ENCODE peak calls at places on chromosomes 13 and 19, in four cellular contexts. W, R, M and H are unnamed samples.

GRCh38 chr13:37295573-37295972 is 190.1 kb upstream of the CSNK1A1L start:
- DNase-seq in W (no peak), R (no peak), M (no peak), H (no peak)

GRCh38 chr19:7295912-7296486 is 1.8 kb upstream of the INSR start:
- DNase-seq in W (no peak), R (no peak), M (peak), H (no peak)

GRCh38 chr19:33747273-33747672 is 49.4 kb upstream of the KCTD15 start:
- DNase-seq in W (no peak), R (no peak), M (no peak), H (no peak)

GRCh38 chr19:54179921-54180452 is 7.0 kb upstream of the TMC4 start:
- DNase-seq in W (peak), R (peak), M (peak), H (no peak)

GRCh38 chr13:96338030-96338429 is 248.1 kb downstream of the HS6ST3 start:
- DNase-seq in W (no peak), R (no peak), M (no peak), H (no peak)

GRCh38 chr13:36601186-36601585 is 72.6 kb upstream of the SERTM1 start:
- DNase-seq in W (no peak), R (no peak), M (no peak), H (no peak)

GRCh38 chr19:7718668-7719067 is 13.2 kb downstream of the CLEC4G start:
- DNase-seq in W (no peak), R (no peak), M (no peak), H (no peak)

GRCh38 chr13:109148243-109148642 is 518.8 kb downstream of the MYO16 start:
- DNase-seq in W (no peak), R (no peak), M (no peak), H (no peak)

GRCh38 chr19:49908480-49909420 is 12.1 kb upstream of the IL4I1 start:
- DNase-seq in W (no peak), R (no peak), M (no peak), H (no peak)

GRCh38 chr13:77919351-77920294 is 992 bp upstream of the EDNRB start:
- DNase-seq in W (no peak), R (peak), M (no peak), H (no peak)

GRCh38 chr13:95452376-95452775 is 100.1 kb upstream of the CLDN10 start:
- DNase-seq in W (no peak), R (no peak), M (no peak), H (no peak)

GRCh38 chr19:38276942-38277517 is 12.7 kb downstream of the SPINT2 start:
- DNase-seq in W (no peak), R (no peak), M (no peak), H (no peak)

GRCh38 chr13:113886561-113887112 is 22.8 kb upstream of the GAS6 start:
- DNase-seq in W (no peak), R (no peak), M (no peak), H (no peak)

GRCh38 chr13:30796833-30797601 is 61.7 kb downstream of the ALOX5AP start:
- DNase-seq in W (no peak), R (no peak), M (no peak), H (no peak)

GRCh38 chr19:16571689-16572331 is 405 bp downstream of the SLC35E1 start:
- DNase-seq in W (no peak), R (peak), M (no peak), H (no peak)

GRCh38 chr13:26400545-26400944 is 146.6 kb downstream of the CDK8 start:
- DNase-seq in W (no peak), R (no peak), M (no peak), H (no peak)

GRCh38 chr19:13303381-13304129 is 153.3 kb downstream of the IER2 start:
- DNase-seq in W (no peak), R (no peak), M (no peak), H (no peak)

GRCh38 chr19:36060430-36060829 is 5.7 kb downstream of the WDR62 start:
- DNase-seq in W (peak), R (peak), M (no peak), H (no peak)

GRCh38 chr19:34217952-34218817 is 36.2 kb upstream of the GARRE1 start:
- DNase-seq in W (peak), R (no peak), M (no peak), H (no peak)

GRCh38 chr13:113226873-113227272 is 17.5 kb downstream of the CUL4A start:
- DNase-seq in W (no peak), R (no peak), M (no peak), H (no peak)

GRCh38 chr13:30479154-30479553 is 13.4 kb upstream of the HMGB1 start:
- DNase-seq in W (no peak), R (no peak), M (no peak), H (no peak)

GRCh38 chr19:48348039-48348438 is 15.7 kb downstream of the TMEM143 start:
- DNase-seq in W (no peak), R (no peak), M (peak), H (no peak)

DNA sequence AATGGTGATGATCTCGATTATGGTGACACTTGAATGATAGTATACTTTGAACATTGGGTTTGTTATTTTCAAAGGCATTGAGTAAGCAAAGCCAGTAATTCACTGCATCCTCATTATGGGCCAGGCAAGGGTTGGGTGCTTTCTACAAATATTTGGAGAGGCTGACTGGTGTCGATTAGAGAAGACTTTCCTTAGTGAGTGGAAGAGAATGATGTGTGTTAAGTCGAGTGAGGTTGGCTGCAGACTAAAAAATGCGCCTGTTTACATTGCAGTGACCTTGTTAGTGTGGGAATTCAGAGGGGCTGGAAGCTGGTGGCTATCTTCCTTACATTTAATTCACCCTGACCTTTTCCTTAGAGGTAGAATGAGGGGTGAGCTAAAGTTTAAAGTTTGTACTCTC is 22.4 kb upstream of the RNF113B start:
- DNase-seq in W (no peak), R (no peak), M (peak), H (no peak)
- TF ChIP-seq MAX in W (no peak), R (no peak), M (no peak), H (no peak)

DNA sequence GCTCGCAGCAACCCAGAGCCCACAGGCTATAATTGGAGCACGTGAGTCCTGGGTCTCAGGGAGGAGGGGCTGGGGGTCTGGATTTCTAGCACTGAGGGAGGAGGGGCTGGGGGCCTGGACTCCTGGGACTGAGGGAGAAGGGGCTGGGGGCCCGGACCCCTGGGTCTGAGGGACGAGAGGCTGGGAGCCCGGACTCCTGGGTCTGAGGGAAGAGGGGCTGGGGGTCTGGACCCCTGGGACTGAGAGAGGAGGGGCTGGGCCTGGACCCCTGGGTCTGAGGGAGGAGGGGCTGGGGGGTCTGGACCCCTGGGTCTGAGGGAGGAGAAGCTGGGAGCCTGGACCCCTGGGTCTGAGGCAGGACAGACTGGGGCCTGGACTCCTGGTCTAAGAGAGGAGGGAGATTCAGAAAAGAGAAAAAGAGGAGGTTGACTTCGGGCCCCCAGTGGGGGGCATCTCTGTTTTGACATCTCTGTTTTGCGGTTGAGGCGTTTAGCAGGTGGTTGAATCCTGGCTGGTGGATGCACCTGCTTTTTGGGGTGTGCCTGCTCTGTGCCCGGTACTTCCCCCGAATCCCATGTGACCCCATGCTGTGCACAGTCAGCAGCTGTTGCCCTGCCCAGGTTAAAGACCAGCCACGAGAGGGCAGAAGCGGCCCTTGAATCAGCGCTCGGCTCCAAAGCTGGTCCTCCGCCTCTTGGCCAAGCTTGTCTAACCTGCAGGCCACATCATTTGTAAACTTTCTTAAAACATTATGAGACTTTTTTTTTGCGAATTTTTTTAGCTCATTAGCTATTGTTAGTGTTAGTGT is 10.5 kb downstream of the PVR start:
- DNase-seq in W (peak), R (peak), M (peak), H (no peak)
- TF ChIP-seq FOSL1 in W (no peak), R (no peak), M (no peak), H (no peak)

DNA sequence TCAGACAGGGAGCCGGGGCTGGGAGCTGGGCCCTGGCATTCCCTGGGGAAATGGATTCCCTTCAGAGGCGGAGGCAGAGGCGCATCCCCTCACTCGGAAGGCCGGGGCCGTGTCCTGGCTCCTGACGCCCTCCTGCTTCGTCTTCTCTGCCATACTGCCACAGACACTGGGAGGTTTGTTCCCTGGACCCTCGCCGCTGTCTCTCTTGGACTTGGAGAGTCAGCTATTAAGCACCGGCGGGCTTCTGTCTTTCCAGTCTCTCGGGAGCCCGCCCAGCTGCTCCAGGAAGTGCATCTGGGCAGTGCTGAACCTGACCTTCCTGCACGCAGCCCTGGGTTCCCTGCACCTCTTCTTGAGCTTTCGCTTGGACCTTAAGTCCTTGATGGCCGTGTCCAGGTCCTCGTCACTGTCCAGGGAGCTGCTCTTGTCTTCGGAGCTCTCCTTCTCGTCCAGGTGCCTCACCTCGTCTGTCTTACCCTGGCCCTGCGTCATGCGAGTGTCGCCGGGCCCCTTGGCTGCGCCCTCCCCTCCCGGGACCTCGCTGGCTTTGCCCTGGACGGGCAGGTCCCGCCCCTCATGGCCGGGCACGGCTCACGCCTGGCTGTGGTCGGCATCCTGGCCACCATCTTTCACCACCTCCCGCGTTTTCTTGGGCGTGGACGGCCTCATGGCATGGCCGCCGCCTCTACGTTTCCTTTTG is 14.6 kb downstream of the RB1 start:
- DNase-seq in W (no peak), R (no peak), M (no peak), H (no peak)
- TF ChIP-seq MAX in W (no peak), R (no peak), M (no peak), H (no peak)

GRCh38 chr13:32595306-32595705 is 9.1 kb downstream of the PDS5B start:
- DNase-seq in W (no peak), R (no peak), M (no peak), H (no peak)

GRCh38 chr13:32587774-32588165 is 1.5 kb downstream of the PDS5B start:
- DNase-seq in W (no peak), R (no peak), M (peak), H (no peak)

GRCh38 chr13:32587014-32587773 is 942 bp downstream of the PDS5B start:
- DNase-seq in W (peak), R (peak), M (peak), H (peak)

GRCh38 chr13:32594339-32594738 is 8.1 kb downstream of the PDS5B start:
- DNase-seq in W (no peak), R (no peak), M (no peak), H (no peak)

DNA sequence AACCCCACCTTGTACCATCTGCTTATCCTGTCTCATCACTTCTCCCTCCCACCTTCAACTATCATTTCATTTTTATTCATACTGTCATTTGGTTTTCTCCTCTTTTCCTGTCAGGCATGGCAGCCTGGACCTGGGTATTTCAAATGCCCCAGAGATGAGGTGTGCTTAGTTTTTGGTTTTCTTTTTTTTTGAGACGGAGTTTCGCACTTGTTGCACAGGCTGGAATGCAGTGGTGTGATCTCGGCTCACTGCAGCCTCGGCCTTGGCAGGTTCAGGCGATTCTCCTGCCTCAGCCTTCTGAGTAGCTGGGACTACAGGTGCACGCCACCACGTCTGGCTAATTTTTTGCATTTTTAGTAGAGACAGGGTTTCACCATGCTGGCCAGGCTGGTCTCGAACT is 5.8 kb downstream of the PDS5B start:
- DNase-seq in W (no peak), R (no peak), M (no peak), H (no peak)
- TF ChIP-seq FOSL1 in W (no peak), R (no peak), M (no peak), H (no peak)

GRCh38 chr19:55638864-55639359 is 1.9 kb upstream of the ZNF580 start:
- DNase-seq in W (no peak), R (peak), M (peak), H (no peak)
- TF ChIP-seq MAX in W (no peak), R (peak), M (peak), H (peak)

DNA sequence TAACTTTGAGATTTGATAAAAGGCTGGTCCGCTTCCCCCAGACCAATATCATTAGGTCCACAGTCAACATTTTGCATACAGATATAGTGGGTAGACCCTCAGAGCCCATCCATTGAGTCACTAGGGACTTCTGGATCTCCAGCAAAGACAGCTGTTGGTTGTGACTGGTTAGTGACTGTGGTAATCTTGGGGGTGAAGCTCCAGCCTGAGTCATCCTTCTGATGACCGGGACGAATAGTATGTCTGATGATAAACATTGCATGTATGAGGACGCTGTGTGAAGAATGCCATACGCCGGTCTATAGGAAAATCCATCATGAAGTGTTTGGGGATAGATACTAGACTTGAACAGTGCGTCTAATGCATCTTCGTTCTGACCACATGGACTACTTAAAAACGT is 307.0 kb downstream of the UQCRFS1 start:
- DNase-seq in W (no peak), R (no peak), M (no peak), H (no peak)
- TF ChIP-seq FOSL1 in W (no peak), R (no peak), M (no peak), H (no peak)

GRCh38 chr13:41006296-41006695 is 12.8 kb downstream of the ELF1 start:
- DNase-seq in W (no peak), R (no peak), M (no peak), H (no peak)

GRCh38 chr13:41007359-41008118 is 11.6 kb downstream of the ELF1 start:
- DNase-seq in W (no peak), R (no peak), M (peak), H (no peak)

GRCh38 chr13:41006951-41007350 is 12.2 kb downstream of the ELF1 start:
- DNase-seq in W (no peak), R (no peak), M (no peak), H (no peak)

GRCh38 chr13:41005709-41006108 is 13.4 kb downstream of the ELF1 start:
- DNase-seq in W (no peak), R (no peak), M (no peak), H (no peak)

DNA sequence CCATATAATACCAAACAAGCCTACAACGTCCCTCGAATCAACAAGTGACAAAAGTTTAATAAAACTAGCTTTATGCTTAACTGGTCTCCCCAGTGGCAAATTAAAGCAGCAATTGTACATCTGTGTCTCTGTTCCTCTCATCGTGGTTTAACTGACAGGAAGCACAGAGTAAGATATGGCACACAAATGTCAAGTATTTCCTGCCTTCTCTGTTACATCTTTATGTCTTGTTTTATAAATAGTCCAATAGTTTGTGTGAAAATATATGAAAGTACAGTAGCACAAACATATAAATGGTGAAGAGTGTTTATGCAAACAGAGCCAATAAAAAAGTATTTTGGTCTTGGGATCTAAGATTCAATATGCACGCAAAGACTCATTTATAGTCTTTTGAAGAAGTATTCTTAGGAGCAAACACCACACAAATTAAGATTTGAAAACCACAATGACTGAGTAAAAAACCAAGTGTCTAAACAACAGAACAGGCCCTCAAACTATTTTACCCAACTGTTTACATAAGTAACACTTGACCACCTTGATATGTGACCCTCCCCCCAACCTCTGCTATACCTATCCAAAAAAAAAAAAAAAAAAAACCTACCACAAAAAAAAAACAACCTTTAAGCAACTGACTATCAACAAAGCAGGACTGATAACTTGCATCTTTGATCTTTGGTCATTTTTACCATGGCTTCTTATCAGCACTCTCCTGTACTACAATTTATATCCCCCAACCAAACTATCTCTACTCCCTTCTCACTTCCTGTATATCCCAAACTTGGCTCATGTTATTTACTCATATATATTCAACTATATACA is 14.0 kb downstream of the ELF1 start:
- DNase-seq in W (no peak), R (no peak), M (no peak), H (no peak)
- TF ChIP-seq MAX in W (no peak), R (no peak), M (no peak), H (no peak)

DNA sequence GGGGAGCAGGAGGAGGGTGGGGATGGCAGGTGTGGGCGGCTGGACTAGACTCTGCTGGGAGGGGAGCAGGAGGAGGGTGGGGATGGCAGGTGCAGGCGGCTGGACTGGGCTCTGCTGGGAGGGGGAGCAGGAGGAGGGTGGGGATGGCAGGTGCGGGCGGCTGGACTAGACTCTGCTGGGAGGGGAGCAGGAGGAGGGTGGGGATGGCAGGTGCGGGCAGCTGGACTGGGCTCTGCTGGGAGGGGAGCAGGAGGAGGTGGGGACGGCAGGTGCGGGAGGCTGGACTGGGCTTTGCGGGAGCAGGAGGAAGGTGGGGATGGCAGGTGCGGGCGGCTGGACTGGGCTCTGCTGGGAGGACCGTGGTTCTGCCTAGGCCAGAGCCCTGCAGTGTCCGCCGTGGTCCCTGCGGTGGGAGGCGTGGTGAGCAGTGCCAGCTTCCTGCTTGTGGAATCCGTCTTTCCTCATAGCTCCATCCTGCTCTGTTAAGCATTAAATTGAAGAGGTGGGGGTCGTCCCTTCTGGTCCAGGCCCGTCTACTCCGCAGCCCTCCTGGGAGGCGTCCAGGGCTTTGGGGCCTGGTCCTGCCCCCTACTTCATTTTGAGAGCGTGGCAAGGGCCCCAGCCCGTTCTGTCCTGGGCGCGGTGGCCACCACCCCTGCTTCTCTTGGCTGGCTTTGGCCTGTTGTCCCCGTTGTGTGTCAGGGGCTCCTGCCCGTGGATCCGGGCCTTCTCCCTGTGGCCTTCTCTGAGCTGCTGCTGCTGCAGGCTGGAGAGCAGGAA is 4.7 kb downstream of the SPPL2B start:
- DNase-seq in W (no peak), R (peak), M (no peak), H (no peak)
- TF ChIP-seq FOSL1 in W (no peak), R (no peak), M (no peak), H (no peak)